ENCODE peak calls at places on chromosomes 6 and 20, in six cellular contexts. Q, W, J, E, D and M are unnamed samples.

GRCh38 chr6:38171997-38172738 is 352.6 kb downstream of the ZFAND3 start:
- DNase-seq in E (no peak), W (no peak), Q (no peak), D (no peak), J (no peak), M (no peak)

GRCh38 chr20:62938105-62938888 is at the start of gene GID8:
- DNase-seq in Q (peak), E (peak), J (no peak), D (no peak), W (peak), M (peak)

GRCh38 chr6:46704562-46704961 is 16.9 kb downstream of the TDRD6 start:
- DNase-seq in Q (peak), W (peak), J (no peak), E (no peak), D (no peak), M (no peak)

GRCh38 chr6:132797975-132798819 is at the start of gene SLC18B1:
- DNase-seq in J (no peak), D (peak), W (peak), E (peak), Q (peak), M (peak)

GRCh38 chr6:110593637-110594036 is 117.2 kb upstream of the SLC22A16 start:
- DNase-seq in D (no peak), W (peak), Q (no peak), E (no peak), J (no peak), M (no peak)

GRCh38 chr20:60283281-60283680 is 325.1 kb downstream of the CDH26 start:
- DNase-seq in W (no peak), D (no peak), J (no peak), Q (peak), E (no peak), M (peak)

GRCh38 chr6:158847012-158847529 is 27.9 kb upstream of the EZR start:
- DNase-seq in J (no peak), E (no peak), Q (no peak), W (no peak), D (no peak), M (no peak)

GRCh38 chr6:65671922-65672321 is 35.1 kb downstream of the EYS start:
- DNase-seq in J (no peak), D (no peak), Q (no peak), E (no peak), W (peak), M (no peak)

GRCh38 chr6:26576929-26577719 is 19.6 kb upstream of the ABT1 start:
- DNase-seq in J (no peak), D (no peak), E (peak), W (peak), Q (peak), M (peak)

GRCh38 chr6:89989742-89990141 is 95.5 kb downstream of the GJA10 start:
- DNase-seq in J (no peak), D (no peak), Q (no peak), E (peak), W (no peak), M (no peak)

GRCh38 chr20:53800883-53801604 is 207.4 kb upstream of the ZNF217 start:
- DNase-seq in J (no peak), W (peak), E (no peak), D (no peak), Q (peak), M (peak)

GRCh38 chr20:13517801-13518200 is 120.9 kb downstream of the TASP1 start:
- DNase-seq in J (no peak), Q (no peak), W (no peak), D (no peak), E (peak), M (no peak)

GRCh38 chr6:23655502-23655901 is 470.5 kb upstream of the NRSN1 start:
- DNase-seq in J (no peak), E (no peak), D (no peak), Q (no peak), W (no peak), M (no peak)

GRCh38 chr20:57433658-57434389 is 42.6 kb downstream of the RBM38 start:
- DNase-seq in W (no peak), D (no peak), E (no peak), J (no peak), Q (peak), M (no peak)

GRCh38 chr6:89302195-89302770 is 12.8 kb downstream of the GABRR2 start:
- DNase-seq in E (no peak), J (no peak), W (no peak), Q (no peak), D (no peak), M (no peak)

GRCh38 chr20:50957798-50958732 is at the start of gene DPM1:
- DNase-seq in J (no peak), Q (peak), W (peak), D (peak), E (peak), M (peak)

GRCh38 chr6:31834704-31835375 is 7.3 kb downstream of the HSPA1B start:
- DNase-seq in J (peak), E (no peak), Q (peak), W (peak), D (peak), M (peak)
- TF ChIP-seq POLR2A in J (peak), E (peak), Q (peak), W (peak), D (peak), M (peak)

GRCh38 chr6:35665573-35665972 is 23.1 kb downstream of the FKBP5 start:
- DNase-seq in W (no peak), E (no peak), J (no peak), D (no peak), Q (no peak), M (no peak)
- TF ChIP-seq POLR2A in W (no peak), E (no peak), J (no peak), D (no peak), Q (no peak), M (no peak)

GRCh38 chr6:138769102-138769676 is 4.4 kb upstream of the CCDC28A start:
- DNase-seq in Q (no peak), E (no peak), D (no peak), J (no peak), W (no peak), M (peak)

GRCh38 chr6:138774370-138774769 is 801 bp downstream of the CCDC28A start:
- DNase-seq in Q (no peak), W (no peak), J (no peak), D (no peak), E (no peak), M (no peak)

GRCh38 chr6:138776659-138777058 is 3.1 kb downstream of the CCDC28A start:
- DNase-seq in J (no peak), W (no peak), D (no peak), Q (no peak), E (no peak), M (no peak)

GRCh38 chr6:138772596-138773176 is 883 bp upstream of the CCDC28A start:
- DNase-seq in J (no peak), E (no peak), W (no peak), D (no peak), Q (no peak), M (no peak)

DNA sequence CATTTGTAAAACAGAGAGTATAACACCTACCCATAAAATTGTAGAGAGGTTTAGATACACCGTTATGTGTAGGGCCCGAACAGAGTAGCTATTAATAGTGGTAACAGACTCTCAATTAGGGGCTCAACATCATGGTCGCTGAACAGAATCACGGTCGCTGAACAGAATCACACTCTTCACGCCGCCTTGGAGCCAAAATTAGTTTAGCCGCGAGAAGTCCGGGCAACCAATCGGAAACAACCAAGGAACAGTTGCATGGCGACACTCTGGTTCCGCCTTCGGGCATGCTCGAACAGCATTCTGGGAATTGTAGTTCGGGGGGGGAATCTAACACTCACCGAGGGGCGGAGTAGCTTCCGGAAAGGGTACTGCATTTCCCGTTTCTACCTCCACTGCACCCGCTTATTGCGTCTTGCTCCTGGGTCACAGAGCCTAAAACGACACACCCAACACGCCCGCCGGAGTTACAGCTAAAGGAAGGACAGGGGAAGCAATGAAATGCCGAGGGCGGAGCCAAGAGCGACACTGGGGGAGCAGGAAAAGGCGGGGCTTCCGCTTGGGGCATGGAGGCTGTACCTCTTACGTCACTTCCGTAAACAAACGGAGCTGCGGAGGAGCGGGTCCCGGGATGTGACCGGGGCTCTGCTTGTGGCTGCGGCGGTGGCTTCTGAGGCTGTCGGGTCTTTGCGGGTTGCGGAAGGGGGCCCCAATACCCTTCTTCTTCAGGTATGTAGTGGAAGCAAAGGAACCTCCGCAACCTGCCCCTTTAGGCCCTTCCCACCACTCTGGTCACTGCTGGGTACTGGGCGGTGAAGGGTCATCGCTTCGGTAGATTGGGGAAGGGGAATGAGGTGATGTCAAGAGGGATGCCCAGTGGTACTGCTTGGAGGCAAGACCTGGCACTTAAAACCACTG is at the start of gene CCDC28A:
- DNase-seq in E (peak), J (peak), Q (peak), D (peak), W (peak), M (peak)
- TF ChIP-seq POLR2A in E (peak), J (peak), Q (peak), D (peak), W (peak), M (peak)

GRCh38 chr6:27847706-27848105 is 64.5 kb downstream of the OR2B2 start:
- DNase-seq in E (peak), D (no peak), J (no peak), W (no peak), Q (no peak), M (no peak)
- TF ChIP-seq POLR2A in E (no peak), D (no peak), J (no peak), W (no peak), Q (no peak), M (no peak)

DNA sequence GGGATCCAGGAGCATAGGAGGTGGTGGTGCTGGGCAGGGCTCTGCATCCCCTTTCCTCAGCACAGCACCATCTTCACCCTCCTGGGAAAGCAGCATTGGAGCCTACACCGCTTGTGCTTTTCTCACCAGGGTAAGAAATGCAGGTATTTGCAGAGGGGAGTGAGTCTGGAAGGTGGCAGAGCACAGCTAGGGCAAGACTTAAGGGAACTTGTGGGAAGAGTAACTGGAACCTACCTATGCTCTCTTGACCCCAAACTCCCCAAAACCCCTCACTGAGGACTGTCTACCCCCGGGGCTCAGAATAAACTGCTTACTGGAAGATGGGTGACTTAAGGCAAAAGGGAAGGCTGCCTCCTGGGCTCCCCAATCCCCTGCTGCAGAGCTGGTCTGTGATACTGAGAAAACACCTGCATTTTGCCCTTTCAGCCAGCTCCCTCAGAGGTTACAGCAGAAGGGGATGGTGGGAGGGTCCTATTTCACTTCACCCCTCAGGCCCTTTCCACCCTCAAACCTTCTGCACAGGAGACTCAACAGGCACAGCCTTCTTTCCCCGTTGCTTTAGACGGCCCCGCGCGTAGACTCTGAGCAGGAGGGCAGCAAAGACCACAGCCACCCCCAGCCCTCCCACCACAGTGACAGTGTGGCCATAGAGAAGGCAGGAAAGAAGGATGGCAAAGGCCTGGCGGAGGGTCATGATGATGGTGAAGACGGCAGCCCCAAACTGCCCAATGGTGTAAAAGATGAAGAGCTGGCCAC is 2.9 kb downstream of the SLC35B2 start:
- DNase-seq in D (no peak), J (no peak), E (no peak), Q (peak), W (no peak), M (no peak)
- TF ChIP-seq POLR2A in D (no peak), J (no peak), E (peak), Q (no peak), W (no peak), M (peak)

GRCh38 chr6:137044366-137045220 is at the start of gene IL20RA:
- DNase-seq in J (no peak), Q (no peak), W (no peak), D (peak), E (no peak), M (peak)
- TF ChIP-seq POLR2A in J (no peak), Q (no peak), W (no peak), D (peak), E (no peak), M (no peak)

DNA sequence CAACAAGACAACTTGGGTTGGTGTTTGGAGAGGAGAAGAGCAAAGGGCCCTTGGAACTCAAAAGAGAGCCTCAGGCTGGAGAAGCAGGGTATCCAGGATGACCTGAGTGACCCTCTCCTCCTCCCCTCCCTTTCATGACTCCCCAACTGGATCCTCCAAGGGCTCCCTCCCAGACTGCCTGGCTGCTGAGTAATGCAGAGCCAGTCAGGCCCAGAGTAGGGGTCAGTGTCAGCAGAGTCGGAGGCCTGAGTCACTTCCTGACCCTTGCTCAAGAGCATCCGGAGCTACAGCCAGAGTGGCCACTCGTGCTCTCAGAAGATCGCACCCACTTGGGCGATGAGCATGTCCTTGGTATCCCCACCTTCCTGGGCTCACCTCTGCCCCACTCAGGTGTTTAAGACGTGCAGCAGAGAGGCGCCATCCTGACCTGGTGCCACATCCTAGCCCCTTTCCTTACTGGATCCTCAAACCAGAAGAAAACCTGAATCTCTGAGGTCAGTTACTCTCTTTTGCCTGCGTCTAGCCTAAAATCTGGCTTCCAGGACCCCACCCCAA is 2.8 kb upstream of the MAPK13 start:
- DNase-seq in E (peak), D (no peak), Q (peak), W (peak), J (no peak), M (no peak)
- TF ChIP-seq POLR2A in E (no peak), D (no peak), Q (no peak), W (no peak), J (no peak), M (no peak)

DNA sequence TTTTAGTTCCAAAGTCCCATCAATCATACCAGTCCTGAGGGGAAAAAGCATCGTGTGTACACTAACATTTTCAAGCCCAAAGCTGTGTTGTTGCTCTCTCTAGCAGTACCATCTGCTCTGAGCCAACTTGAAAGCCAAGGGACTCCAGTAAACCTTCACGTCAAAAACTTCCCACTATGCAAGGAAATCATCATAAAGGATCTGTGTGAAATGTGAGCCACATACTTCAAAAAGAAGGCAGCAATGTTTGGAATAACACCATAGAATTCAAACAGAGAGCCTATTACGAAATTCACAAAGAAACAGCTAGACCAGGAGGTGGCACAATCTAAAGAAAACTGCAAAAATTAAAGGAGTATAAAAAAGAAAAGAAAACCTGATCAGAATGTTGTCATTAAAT is 399.8 kb upstream of the EPHA7 start:
- DNase-seq in D (no peak), E (no peak), W (peak), J (no peak), Q (no peak), M (no peak)
- TF ChIP-seq POLR2A in D (no peak), E (no peak), W (no peak), J (no peak), Q (no peak), M (no peak)

DNA sequence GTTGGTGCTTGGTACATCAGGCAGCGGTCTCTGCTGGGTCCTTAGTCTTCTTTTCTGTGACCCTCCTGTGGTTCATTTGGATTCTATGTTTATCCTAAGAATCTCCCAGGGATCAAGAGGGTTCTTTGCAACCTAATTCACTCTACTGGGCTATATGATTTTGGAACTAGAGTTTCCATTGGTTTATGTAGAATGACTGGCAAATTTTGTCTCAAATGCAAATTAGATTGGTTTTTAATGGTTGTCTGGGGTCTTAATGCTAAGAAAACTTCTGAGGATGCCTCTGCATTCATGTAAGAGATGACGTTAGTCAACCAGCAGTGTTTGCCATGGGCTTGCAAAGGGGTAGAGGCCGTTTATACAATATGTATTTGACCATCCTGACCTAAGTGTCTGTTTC is 129.8 kb upstream of the ZFP64 start:
- DNase-seq in E (no peak), W (no peak), J (no peak), Q (no peak), D (no peak), M (no peak)
- TF ChIP-seq POLR2A in E (no peak), W (no peak), J (no peak), Q (no peak), D (no peak), M (no peak)